ENCODE peak calls at places on chromosomes 11 and 22, in four cellular contexts. One of them, this sample, is unnamed.

GRCh38 chr22:19143967-19144400 is 467 bp downstream of the ESS2 start:
- DNase-seq in GM03348: peak
- DNase-seq in uterus: no peak
- DNase-seq in activated CD8-positive, alpha-beta memory T cell treated with anti-CD3 and anti-CD28 coated beads for 1 hour: no peak
- DNase-seq in this sample: no peak

GRCh38 chr11:91768783-91769182 is 455.8 kb upstream of the FAT3 start:
- DNase-seq in GM03348: no peak
- DNase-seq in uterus: no peak
- DNase-seq in activated CD8-positive, alpha-beta memory T cell treated with anti-CD3 and anti-CD28 coated beads for 1 hour: no peak
- DNase-seq in this sample: no peak

GRCh38 chr11:105100976-105101630 is 38.5 kb downstream of the CARD18 start:
- DNase-seq in GM03348: no peak
- DNase-seq in uterus: no peak
- DNase-seq in activated CD8-positive, alpha-beta memory T cell treated with anti-CD3 and anti-CD28 coated beads for 1 hour: no peak
- DNase-seq in this sample: no peak

GRCh38 chr11:70184396-70184795 is 18.7 kb upstream of the FADD start:
- DNase-seq in GM03348: no peak
- DNase-seq in uterus: no peak
- DNase-seq in activated CD8-positive, alpha-beta memory T cell treated with anti-CD3 and anti-CD28 coated beads for 1 hour: no peak
- DNase-seq in this sample: no peak

GRCh38 chr11:72263363-72263762 is 19.4 kb upstream of the PHOX2A start:
- DNase-seq in GM03348: no peak
- DNase-seq in uterus: no peak
- DNase-seq in activated CD8-positive, alpha-beta memory T cell treated with anti-CD3 and anti-CD28 coated beads for 1 hour: no peak
- DNase-seq in this sample: no peak

GRCh38 chr11:94602430-94603372 is 35.5 kb downstream of the PIWIL4 start:
- DNase-seq in GM03348: peak
- DNase-seq in uterus: peak
- DNase-seq in activated CD8-positive, alpha-beta memory T cell treated with anti-CD3 and anti-CD28 coated beads for 1 hour: no peak
- DNase-seq in this sample: peak

GRCh38 chr11:57323503-57324153 is 1.1 kb downstream of the TNKS1BP1 start:
- DNase-seq in GM03348: peak
- DNase-seq in uterus: no peak
- DNase-seq in activated CD8-positive, alpha-beta memory T cell treated with anti-CD3 and anti-CD28 coated beads for 1 hour: no peak
- DNase-seq in this sample: no peak

GRCh38 chr22:37753746-37754145 is 54.0 kb upstream of the GCAT start:
- DNase-seq in GM03348: no peak
- DNase-seq in uterus: no peak
- DNase-seq in activated CD8-positive, alpha-beta memory T cell treated with anti-CD3 and anti-CD28 coated beads for 1 hour: no peak
- DNase-seq in this sample: no peak

GRCh38 chr22:31185056-31185455 is 25.1 kb downstream of the RNF185 start:
- DNase-seq in GM03348: no peak
- DNase-seq in uterus: no peak
- DNase-seq in activated CD8-positive, alpha-beta memory T cell treated with anti-CD3 and anti-CD28 coated beads for 1 hour: no peak
- DNase-seq in this sample: no peak

GRCh38 chr22:35315855-35316745 is 16.4 kb downstream of the TOM1 start:
- DNase-seq in GM03348: no peak
- DNase-seq in uterus: no peak
- DNase-seq in activated CD8-positive, alpha-beta memory T cell treated with anti-CD3 and anti-CD28 coated beads for 1 hour: no peak
- DNase-seq in this sample: peak

GRCh38 chr11:112878228-112878627 is 83.0 kb upstream of the NCAM1 start:
- DNase-seq in GM03348: no peak
- DNase-seq in uterus: no peak
- DNase-seq in activated CD8-positive, alpha-beta memory T cell treated with anti-CD3 and anti-CD28 coated beads for 1 hour: no peak
- DNase-seq in this sample: no peak

GRCh38 chr11:65637794-65638317 is at the start of gene SIPA1:
- DNase-seq in GM03348: peak
- DNase-seq in uterus: peak
- DNase-seq in activated CD8-positive, alpha-beta memory T cell treated with anti-CD3 and anti-CD28 coated beads for 1 hour: no peak
- DNase-seq in this sample: peak

GRCh38 chr11:95697614-95698408 is 91.8 kb downstream of the FAM76B start:
- DNase-seq in GM03348: no peak
- DNase-seq in uterus: no peak
- DNase-seq in activated CD8-positive, alpha-beta memory T cell treated with anti-CD3 and anti-CD28 coated beads for 1 hour: no peak
- DNase-seq in this sample: no peak

GRCh38 chr22:29080061-29080975 is 7.5 kb downstream of the KREMEN1 start:
- DNase-seq in GM03348: no peak
- DNase-seq in uterus: no peak
- DNase-seq in activated CD8-positive, alpha-beta memory T cell treated with anti-CD3 and anti-CD28 coated beads for 1 hour: no peak
- DNase-seq in this sample: peak